ENCODE peak calls at places on chromosomes 13 and 19, in seven cellular contexts. J is stomach, R is K562, A is A549, D is sigmoid colon, S is ovary, E is HepG2. C is an unnamed sample.
A peak's percentile ranks its signal among the peaks of the same experiment; 100 is the strongest.

GRCh38 chr13:68927387-68928026 is 1180.1 kb upstream of the ATXN8OS start:
- DNase-seq in R (no peak), A (peak; percentile 35), J (no peak), E (peak; percentile 12), D (no peak), S (no peak), C (no peak)

GRCh38 chr13:23598371-23598770 is 28.2 kb downstream of the TNFRSF19 start:
- DNase-seq in E (no peak), R (no peak), J (no peak), A (no peak), D (no peak), S (no peak), C (no peak)

GRCh38 chr19:39053276-39054090 is 21.1 kb upstream of the FBXO27 start:
- DNase-seq in J (peak; percentile 59), R (no peak), S (no peak), D (no peak), A (peak; percentile 68), E (peak; percentile 68), C (no peak)

GRCh38 chr19:49328741-49329140 is 3.8 kb upstream of the SLC6A16 start:
- DNase-seq in S (no peak), E (no peak), D (no peak), A (no peak), J (no peak), R (no peak), C (no peak)

GRCh38 chr19:35099155-35099896 is 16.3 kb upstream of the FXYD3 start:
- DNase-seq in D (no peak), J (no peak), A (no peak), E (no peak), S (no peak), R (no peak), C (no peak)

GRCh38 chr19:37506387-37507166 is at the start of gene ZNF793:
- DNase-seq in J (peak; percentile 75), E (no peak), D (peak; percentile 90), S (peak; percentile 79), R (no peak), A (peak; percentile 21), C (peak; percentile 42)

GRCh38 chr13:40172149-40172591 is 494.3 kb downstream of the FOXO1 start:
- DNase-seq in E (no peak), S (no peak), R (no peak), J (no peak), D (no peak), A (no peak), C (no peak)

GRCh38 chr13:95745752-95746151 is 68.8 kb downstream of the DNAJC3 start:
- DNase-seq in A (no peak), S (no peak), D (no peak), R (no peak), J (no peak), E (no peak), C (no peak)

GRCh38 chr19:36547001-36547732 is 19.1 kb upstream of the ZNF260 start:
- DNase-seq in S (no peak), J (no peak), E (no peak), D (no peak), A (peak; percentile 50), R (no peak), C (no peak)

GRCh38 chr19:56155124-56155687 is 14.1 kb downstream of the ZNF444 start:
- DNase-seq in A (peak; percentile 31), D (no peak), E (no peak), S (no peak), R (peak; percentile 53), J (no peak), C (no peak)

GRCh38 chr19:28873301-28873700 is 339.6 kb downstream of the UQCRFS1 start:
- DNase-seq in E (no peak), S (no peak), R (no peak), D (no peak), A (no peak), J (no peak), C (no peak)

GRCh38 chr13:64371045-64371444 is 2859.1 kb downstream of the PCDH9 start:
- DNase-seq in A (peak; percentile 3), D (no peak), J (no peak), R (no peak), S (no peak), E (no peak), C (no peak)

DNA sequence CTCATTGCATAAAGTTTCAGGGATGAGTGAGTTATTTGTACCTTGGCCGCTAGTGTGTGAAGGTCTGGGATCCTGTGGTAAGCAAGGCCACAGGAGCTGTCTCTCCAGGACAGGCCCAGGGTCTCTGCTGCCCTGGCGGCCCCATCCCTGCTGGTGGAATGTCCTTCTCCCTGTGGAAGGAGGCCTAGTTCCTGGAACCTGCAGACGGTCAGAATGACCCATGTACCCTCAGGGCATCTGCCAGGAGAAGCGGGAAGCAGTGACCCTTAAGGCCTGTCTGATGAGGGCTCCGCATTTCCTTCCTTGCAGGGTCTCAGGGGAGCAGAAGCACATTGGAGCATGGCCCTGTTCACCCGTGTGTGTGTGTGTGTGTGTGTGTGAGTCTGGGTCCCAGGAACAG is 32.1 kb upstream of the SOX1 start:
- DNase-seq in J (no peak), A (no peak), R (no peak), E (no peak), S (no peak), D (no peak), C (no peak)
- TF ChIP-seq CTCF in J (no peak), A (no peak), R (no peak), E (no peak), S (no peak), D (no peak), C (no peak)

DNA sequence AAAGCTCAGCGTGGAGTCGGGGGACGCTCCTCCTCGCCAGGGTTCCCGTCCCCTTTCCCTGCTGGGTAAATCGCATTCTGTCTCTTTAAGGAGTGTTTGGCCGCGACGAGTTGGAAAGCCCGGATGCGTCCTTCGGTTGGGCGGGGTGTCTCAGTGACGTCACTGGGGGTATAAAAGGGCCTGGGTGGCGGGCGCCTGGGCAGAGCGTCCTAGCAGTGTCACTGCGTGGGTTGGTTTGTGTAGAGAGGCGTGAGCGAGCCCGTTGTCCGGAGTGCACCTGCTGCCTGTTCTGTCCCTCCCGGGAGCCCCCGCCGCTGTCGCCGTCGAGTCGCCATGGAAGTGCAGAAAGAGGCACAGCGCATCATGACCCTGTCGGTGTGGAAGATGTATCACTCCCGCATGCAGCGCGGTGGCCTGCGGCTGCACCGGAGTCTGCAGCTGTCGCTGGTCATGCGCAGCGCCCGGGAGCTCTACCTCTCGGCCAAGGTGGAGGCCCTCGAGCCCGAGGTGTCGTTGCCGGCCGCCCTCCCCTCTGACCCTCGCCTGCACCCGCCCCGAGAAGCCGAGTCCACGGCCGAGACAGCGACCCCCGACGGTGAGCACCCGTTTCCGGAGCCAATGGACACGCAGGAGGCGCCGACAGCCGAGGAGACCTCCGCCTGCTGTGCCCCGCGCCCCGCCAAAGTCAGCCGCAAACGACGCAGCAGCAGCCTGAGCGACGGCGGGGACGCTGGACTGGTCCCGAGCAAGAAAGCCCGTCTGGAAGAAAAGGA is 2.8 kb downstream of the IER2 start:
- DNase-seq in D (peak; percentile 98), A (peak; percentile 95), S (peak; percentile 96), J (peak; percentile 97), R (peak; percentile 93), E (peak; percentile 86), C (peak; percentile 95)
- TF ChIP-seq EP300 in D (no peak), A (no peak), S (peak; percentile 47), J (no peak), R (peak; percentile 31), E (peak; percentile 8), C (peak; percentile 76)

GRCh38 chr13:94435604-94436226 is 43.8 kb downstream of the DCT start:
- DNase-seq in D (no peak), R (peak; percentile 36), A (peak; percentile 37), S (no peak), J (no peak), E (peak; percentile 27), C (no peak)

GRCh38 chr13:94433055-94433947 is 46.2 kb downstream of the DCT start:
- DNase-seq in A (no peak), R (peak; percentile 50), S (no peak), E (peak; percentile 45), J (no peak), D (no peak), C (no peak)

GRCh38 chr13:94427313-94427712 is 52.2 kb downstream of the DCT start:
- DNase-seq in D (no peak), J (no peak), A (no peak), R (no peak), S (no peak), E (no peak), C (no peak)

GRCh38 chr13:94431987-94432386 is 47.5 kb downstream of the DCT start:
- DNase-seq in A (no peak), D (no peak), R (no peak), S (no peak), E (no peak), J (no peak), C (no peak)

DNA sequence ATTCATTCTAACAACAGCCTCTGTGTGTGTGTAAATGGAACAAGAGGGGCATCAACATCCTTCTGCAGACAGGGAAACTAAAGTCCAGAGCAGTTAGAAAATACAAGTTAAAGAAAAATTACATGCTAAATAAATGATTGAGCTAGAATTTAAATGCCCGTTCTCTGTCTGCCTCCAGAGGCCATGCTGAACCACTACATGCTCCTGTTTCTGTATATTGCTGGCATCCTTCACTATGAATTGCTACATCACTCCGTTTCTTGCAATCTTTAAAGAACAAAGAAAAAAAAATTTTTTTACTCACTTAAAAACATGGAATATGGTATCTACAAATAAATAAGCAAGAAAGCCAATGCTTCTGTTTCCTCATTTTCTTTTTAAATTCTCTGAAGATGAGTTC is 47.9 kb downstream of the DCT start:
- DNase-seq in A (peak; percentile 1), D (no peak), E (no peak), R (no peak), J (no peak), S (no peak), C (no peak)
- TF ChIP-seq CTCF in A (no peak), D (no peak), E (no peak), R (no peak), J (no peak), S (no peak), C (no peak)

GRCh38 chr19:53624776-53625540 is 6.8 kb upstream of the DPRX start:
- DNase-seq in D (no peak), S (no peak), R (no peak), E (no peak), J (no peak), A (no peak), C (no peak)
- TF ChIP-seq EP300 in D (no peak), S (no peak), R (no peak), E (no peak), J (no peak), A (no peak), C (no peak)

C was measured in tibial nerve.